ENCODE peak calls at places on chromosome 14, in ten cellular contexts. B, H, Q, Y, R, V, A, F, L and K are unnamed samples.

GRCh38 chr14:102078840-102079699 is 7.8 kb downstream of the HSP90AA1 start:
- DNase-seq in V (no peak), H (no peak), Y (no peak), F (no peak), L (no peak), Q (no peak), B (no peak), R (no peak), A (no peak), K (no peak)

GRCh38 chr14:93788557-93789365 is 476 bp upstream of the PRIMA1 start:
- DNase-seq in L (peak), F (peak), Y (peak), V (no peak), A (no peak), H (peak), B (no peak), Q (no peak), R (no peak), K (peak)

GRCh38 chr14:105399441-105399775 is 1.1 kb downstream of the TEX22 start:
- DNase-seq in Y (no peak), F (no peak), H (no peak), V (no peak), A (no peak), Q (no peak), B (no peak), R (no peak), L (no peak), K (no peak)

GRCh38 chr14:28609228-28609828 is 157.3 kb upstream of the FOXG1 start:
- DNase-seq in R (peak), B (peak), Q (peak), V (peak), L (peak), A (no peak), Y (peak), H (no peak), F (peak), K (peak)

GRCh38 chr14:66568220-66568619 is 60.3 kb downstream of the GPHN start:
- DNase-seq in L (no peak), V (no peak), H (no peak), R (peak), B (no peak), F (no peak), Q (no peak), A (no peak), Y (no peak), K (no peak)

GRCh38 chr14:93533864-93534263 is 103.1 kb downstream of the UNC79 start:
- DNase-seq in Y (no peak), H (no peak), V (peak), F (no peak), R (no peak), Q (peak), L (no peak), B (no peak), A (no peak), K (no peak)

GRCh38 chr14:104390941-104391901 is 188.3 kb upstream of the C14orf180 start:
- DNase-seq in B (no peak), H (no peak), A (no peak), F (no peak), L (peak), V (no peak), Q (no peak), R (no peak), Y (peak), K (peak)

GRCh38 chr14:75453817-75454434 is 26.1 kb downstream of the JDP2 start:
- DNase-seq in A (no peak), L (no peak), B (no peak), Q (no peak), R (no peak), Y (no peak), F (no peak), V (peak), H (no peak), K (no peak)

GRCh38 chr14:105281354-105282097 is 19.3 kb downstream of the BRF1 start:
- DNase-seq in B (peak), R (peak), Y (peak), V (peak), H (no peak), A (no peak), L (peak), Q (no peak), F (no peak), K (peak)

GRCh38 chr14:86601813-86602212 is 1071.9 kb downstream of the FLRT2 start:
- DNase-seq in H (no peak), L (no peak), F (no peak), Q (no peak), B (no peak), A (no peak), V (no peak), Y (no peak), R (no peak), K (no peak)

GRCh38 chr14:71289536-71289935 is 382.3 kb downstream of the PCNX1 start:
- DNase-seq in H (no peak), F (no peak), B (peak), R (no peak), Y (no peak), Q (no peak), A (no peak), V (peak), L (no peak), K (no peak)

GRCh38 chr14:95490727-95491451 is 25.6 kb downstream of the SYNE3 start:
- DNase-seq in Q (no peak), F (no peak), H (no peak), A (no peak), V (no peak), L (no peak), B (no peak), Y (no peak), R (no peak), K (no peak)

GRCh38 chr14:68819260-68819691 is 26.4 kb upstream of the ZFP36L1 start:
- DNase-seq in R (peak), Q (no peak), F (no peak), H (no peak), L (no peak), A (no peak), V (no peak), B (peak), Y (peak), K (no peak)

GRCh38 chr14:85595981-85596380 is 66.0 kb downstream of the FLRT2 start:
- DNase-seq in F (no peak), H (no peak), L (peak), A (no peak), Y (no peak), Q (no peak), V (no peak), B (no peak), R (peak), K (no peak)

GRCh38 chr14:93219103-93219726 is 12.2 kb downstream of the UBR7 start:
- DNase-seq in A (peak), Y (peak), R (peak), Q (peak), L (peak), H (no peak), F (peak), B (peak), V (peak), K (peak)

GRCh38 chr14:99259327-99259726 is 12.7 kb downstream of the BCL11B start:
- DNase-seq in H (no peak), Y (no peak), Q (no peak), R (no peak), F (no peak), A (no peak), L (no peak), B (no peak), V (no peak), K (no peak)

GRCh38 chr14:89504602-89505320 is 87.7 kb upstream of the FOXN3 start:
- DNase-seq in L (no peak), R (no peak), Q (peak), A (no peak), B (peak), H (no peak), V (no peak), F (no peak), Y (no peak), K (no peak)

GRCh38 chr14:67618617-67619063 is 1.1 kb upstream of the ARG2 start:
- DNase-seq in Q (peak), A (no peak), H (no peak), R (peak), V (peak), L (peak), F (peak), Y (peak), B (peak), K (peak)

GRCh38 chr14:96198430-96199133 is 6.1 kb upstream of the BDKRB2 start:
- DNase-seq in V (no peak), F (no peak), Y (no peak), B (peak), H (no peak), R (no peak), Q (no peak), A (no peak), L (no peak), K (no peak)

GRCh38 chr14:37232907-37233481 is 35.3 kb downstream of the MIPOL1 start:
- DNase-seq in A (no peak), Y (peak), F (peak), V (peak), Q (no peak), L (peak), B (peak), H (no peak), R (peak), K (no peak)

GRCh38 chr14:73025544-73025943 is 1.4 kb downstream of the ZFYVE1 start:
- DNase-seq in A (no peak), Y (no peak), L (no peak), Q (no peak), V (no peak), B (no peak), F (no peak), H (no peak), R (peak), K (no peak)